ENCODE peak calls at places on chromosomes 6 and 20, in eight cellular contexts. A is pons; V is nucleus accumbens; Y is tibial artery; Q is naive thymus-derived CD4-positive, alpha-beta T cell; W is T-helper 1 cell; H is AG09319; O is SK-N-DZ. I is an unnamed sample.

GRCh38 chr6:108728826-108729225 is 119.4 kb upstream of the ARMC2 start:
- DNase-seq in O (no peak), V (no peak), A (no peak), W (no peak), Y (no peak), H (no peak), Q (no peak), I (no peak)

GRCh38 chr6:137497722-137498463 is 3.7 kb upstream of the OLIG3 start:
- DNase-seq in V (no peak), Q (peak), W (no peak), H (no peak), Y (no peak), A (no peak), O (no peak), I (no peak)

GRCh38 chr6:149134531-149134933 is 183.0 kb upstream of the TAB2 start:
- DNase-seq in W (no peak), O (no peak), Y (no peak), A (no peak), V (no peak), H (peak), Q (no peak), I (no peak)

GRCh38 chr6:129667034-129667433 is 42.9 kb downstream of the ARHGAP18 start:
- DNase-seq in H (no peak), A (no peak), O (no peak), Y (no peak), W (no peak), Q (no peak), V (no peak), I (no peak)

GRCh38 chr20:8414611-8415274 is 282.7 kb downstream of the PLCB1 start:
- DNase-seq in Y (no peak), W (no peak), A (no peak), V (no peak), O (no peak), Q (no peak), H (peak), I (no peak)

GRCh38 chr20:31708839-31709534 is 13.7 kb downstream of the BCL2L1 start:
- DNase-seq in A (no peak), V (no peak), Y (no peak), Q (no peak), W (no peak), H (no peak), O (no peak), I (no peak)

GRCh38 chr6:130525378-130525777 is 159.6 kb downstream of the TMEM200A start:
- DNase-seq in V (no peak), W (no peak), O (no peak), A (peak), Y (no peak), Q (no peak), H (no peak), I (no peak)

GRCh38 chr20:58403272-58403671 is 14.2 kb downstream of the VAPB start:
- DNase-seq in W (no peak), O (no peak), Y (no peak), A (no peak), H (no peak), Q (no peak), V (no peak), I (no peak)

GRCh38 chr20:34943808-34944568 is 11.6 kb downstream of the GSS start:
- DNase-seq in Y (no peak), Q (no peak), V (no peak), W (no peak), O (no peak), H (no peak), A (no peak), I (no peak)

GRCh38 chr6:142359271-142359960 is 57.6 kb downstream of the ADGRG6 start:
- DNase-seq in H (no peak), O (no peak), W (no peak), Y (no peak), Q (no peak), A (no peak), V (no peak), I (no peak)

GRCh38 chr6:7216941-7217621 is 95.9 kb downstream of the SSR1 start:
- DNase-seq in H (no peak), Q (no peak), O (no peak), A (no peak), Y (no peak), V (no peak), W (no peak), I (no peak)

GRCh38 chr20:8903655-8904605 is 165.0 kb upstream of the PLCB4 start:
- DNase-seq in Y (no peak), Q (no peak), O (no peak), H (no peak), A (peak), V (no peak), W (no peak), I (no peak)

GRCh38 chr6:108004861-108005260 is 46.9 kb upstream of the SEC63 start:
- DNase-seq in W (no peak), Y (no peak), Q (no peak), A (no peak), O (no peak), V (no peak), H (no peak), I (no peak)

GRCh38 chr6:105740946-105741605 is 338.2 kb upstream of the PREP start:
- DNase-seq in A (no peak), Q (no peak), W (no peak), Y (no peak), O (no peak), V (no peak), H (peak), I (no peak)

GRCh38 chr6:36780517-36781210 is 58.6 kb downstream of the CPNE5 start:
- DNase-seq in Y (no peak), A (no peak), V (no peak), O (no peak), W (no peak), Q (no peak), H (no peak), I (no peak)

GRCh38 chr6:13355043-13355945 is 27.0 kb upstream of the TBC1D7 start:
- DNase-seq in O (no peak), A (peak), Q (no peak), Y (no peak), H (peak), W (no peak), V (no peak), I (no peak)

GRCh38 chr6:47464052-47464451 is 13.5 kb upstream of the CD2AP start:
- DNase-seq in W (no peak), H (no peak), Q (no peak), Y (no peak), A (no peak), V (no peak), O (no peak), I (no peak)

GRCh38 chr6:160088069-160088773 is 33.4 kb upstream of the SLC22A1 start:
- DNase-seq in Q (no peak), A (peak), H (peak), Y (peak), W (no peak), O (peak), V (peak), I (no peak)

GRCh38 chr20:18983796-18984195 is 170.2 kb downstream of the SCP2D1 start:
- DNase-seq in O (no peak), H (no peak), Y (no peak), Q (no peak), W (no peak), V (no peak), A (no peak), I (no peak)